ENCODE peak calls at places on chromosome 20, in six cellular contexts. S, L, R, W, M and I are unnamed samples.

GRCh38 chr20:46994341-46994740 is 99.7 kb downstream of the EYA2 start:
- DNase-seq in S (no peak), L (peak; percentile 7), R (no peak), W (no peak), M (no peak), I (no peak)

GRCh38 chr20:48827880-48828733 is at the start of gene PREX1:
- DNase-seq in S (peak; percentile 89), L (peak; percentile 47), R (peak; percentile 93), W (peak; percentile 83), M (peak; percentile 92), I (peak; percentile 63)

GRCh38 chr20:9241721-9242427 is 173.0 kb downstream of the PLCB4 start:
- DNase-seq in S (no peak), L (no peak), R (no peak), W (no peak), M (no peak), I (no peak)

GRCh38 chr20:58645277-58645968 is 5.7 kb upstream of the STX16 start:
- DNase-seq in S (no peak), L (no peak), R (peak; percentile 33), W (no peak), M (no peak), I (no peak)

GRCh38 chr20:19026121-19026878 is 186.1 kb upstream of the SLC24A3 start:
- DNase-seq in S (no peak), L (no peak), R (peak; percentile 28), W (peak; percentile 57), M (no peak), I (no peak)

GRCh38 chr20:19100975-19101374 is 111.5 kb upstream of the SLC24A3 start:
- DNase-seq in S (no peak), L (no peak), R (no peak), W (no peak), M (no peak), I (no peak)

GRCh38 chr20:38311100-38311499 is 7.1 kb downstream of the BPI start:
- DNase-seq in S (no peak), L (no peak), R (no peak), W (no peak), M (no peak), I (no peak)

GRCh38 chr20:5234158-5234557 is 82.6 kb downstream of the PROKR2 start:
- DNase-seq in S (peak; percentile 54), L (no peak), R (no peak), W (no peak), M (no peak), I (no peak)

GRCh38 chr20:32034581-32035397 is 17.3 kb upstream of the HCK start:
- DNase-seq in S (no peak), L (no peak), R (no peak), W (no peak), M (peak; percentile 43), I (no peak)

GRCh38 chr20:62571667-62572344 is 70.5 kb upstream of the SLCO4A1 start:
- DNase-seq in S (no peak), L (no peak), R (peak; percentile 81), W (no peak), M (no peak), I (peak; percentile 48)

GRCh38 chr20:16392346-16392745 is 180.9 kb downstream of the KIF16B start:
- DNase-seq in S (no peak), L (no peak), R (no peak), W (no peak), M (no peak), I (no peak)

GRCh38 chr20:63950701-63951397 is 5.4 kb downstream of the UCKL1 start:
- DNase-seq in S (no peak), L (no peak), R (no peak), W (no peak), M (no peak), I (no peak)

GRCh38 chr20:3316131-3316530 is 77.1 kb upstream of the SLC4A11 start:
- DNase-seq in S (no peak), L (no peak), R (peak; percentile 63), W (peak; percentile 9), M (no peak), I (no peak)

GRCh38 chr20:51767018-51767866 is 948 bp downstream of the ATP9A start:
- DNase-seq in S (peak; percentile 93), L (no peak), R (peak; percentile 96), W (peak; percentile 49), M (peak; percentile 64), I (peak; percentile 45)

GRCh38 chr20:32333988-32334885 is 23.9 kb upstream of the ASXL1 start:
- DNase-seq in S (no peak), L (no peak), R (no peak), W (peak; percentile 86), M (no peak), I (peak; percentile 15)

GRCh38 chr20:20743511-20744169 is 31.2 kb upstream of the RALGAPA2 start:
- DNase-seq in S (no peak), L (no peak), R (peak; percentile 75), W (peak; percentile 70), M (peak; percentile 9), I (peak; percentile 69)

GRCh38 chr20:18553746-18554145 is 13.5 kb upstream of the SMIM26 start:
- DNase-seq in S (no peak), L (no peak), R (no peak), W (no peak), M (no peak), I (no peak)

GRCh38 chr20:14777571-14777970 is 440.2 kb upstream of the FLRT3 start:
- DNase-seq in S (no peak), L (no peak), R (no peak), W (no peak), M (no peak), I (no peak)

GRCh38 chr20:1308702-1309095 is 20.2 kb downstream of the SDCBP2 start:
- DNase-seq in S (no peak), L (no peak), R (no peak), W (no peak), M (no peak), I (no peak)

GRCh38 chr20:50260480-50261221 is 70.0 kb downstream of the CEBPB start:
- DNase-seq in S (peak; percentile 39), L (no peak), R (no peak), W (no peak), M (no peak), I (no peak)

GRCh38 chr20:62617711-62618483 is 24.4 kb upstream of the SLCO4A1 start:
- DNase-seq in S (no peak), L (no peak), R (no peak), W (peak; percentile 51), M (no peak), I (peak; percentile 59)

GRCh38 chr20:12179692-12180091 is 262.0 kb downstream of the BTBD3 start:
- DNase-seq in S (no peak), L (no peak), R (no peak), W (no peak), M (no peak), I (no peak)

GRCh38 chr20:38755324-38755910 is 7.2 kb downstream of the ACTR5 start:
- DNase-seq in S (no peak), L (no peak), R (no peak), W (no peak), M (no peak), I (no peak)